ENCODE peak calls at places on chromosomes 16 and 17, in five cellular contexts. B is RCC 7860; J is GM12878; U is endothelial cell; Q is activated naive CD8-positive, alpha-beta T cell treated with anti-CD3 and anti-CD28 coated beads, Interleukin-2, amount 50 U/mL, for 24 hours. Z is an unnamed sample.

GRCh38 chr17:34082404-34082803 is 172.7 kb upstream of the CCL2 start:
- DNase-seq in B (no peak), Q (no peak), U (no peak), J (no peak), Z (no peak)

GRCh38 chr16:82178352-82178751 is 8.3 kb upstream of the MPHOSPH6 start:
- DNase-seq in U (no peak), Q (no peak), B (no peak), J (no peak), Z (no peak)

GRCh38 chr16:85935957-85936760 is 37.2 kb downstream of the IRF8 start:
- DNase-seq in B (no peak), Q (peak), U (no peak), J (peak), Z (no peak)

GRCh38 chr16:84117482-84117843 is 721 bp upstream of the MBTPS1 start:
- DNase-seq in J (no peak), Q (peak), U (no peak), B (no peak), Z (no peak)

GRCh38 chr16:1289480-1289872 is 20.0 kb upstream of the UBE2I start:
- DNase-seq in J (no peak), B (no peak), Q (no peak), U (no peak), Z (no peak)

GRCh38 chr17:61175298-61176142 is 224.1 kb upstream of the TBX2 start:
- DNase-seq in J (no peak), U (no peak), Q (no peak), B (no peak), Z (no peak)

GRCh38 chr16:76955629-76956028 is 235.4 kb upstream of the MON1B start:
- DNase-seq in B (no peak), J (no peak), U (no peak), Q (no peak), Z (no peak)

GRCh38 chr17:19306160-19307111 is 56.1 kb downstream of the B9D1 start:
- DNase-seq in Q (peak), U (no peak), J (peak), B (no peak), Z (no peak)

GRCh38 chr17:77375917-77376651 is 235.3 kb downstream of the SEC14L1 start:
- DNase-seq in B (peak), U (no peak), J (no peak), Q (peak), Z (peak)

GRCh38 chr16:24906901-24907300 is 61.1 kb downstream of the SLC5A11 start:
- DNase-seq in U (no peak), Q (no peak), J (no peak), B (no peak), Z (no peak)

GRCh38 chr16:53518550-53519416 is 15.8 kb upstream of the AKTIP start:
- DNase-seq in U (peak), Q (peak), B (peak), J (peak), Z (no peak)

GRCh38 chr17:30513346-30513745 is 36.1 kb downstream of the GOSR1 start:
- DNase-seq in J (no peak), U (no peak), Q (no peak), B (no peak), Z (peak)

GRCh38 chr17:79311373-79311772 is 236.7 kb downstream of the ENGASE start:
- DNase-seq in U (no peak), J (no peak), Q (no peak), B (no peak), Z (no peak)

GRCh38 chr17:17258998-17259397 is 22.0 kb upstream of the FLCN start:
- DNase-seq in B (no peak), U (no peak), Q (no peak), J (no peak), Z (no peak)

GRCh38 chr16:24035127-24035842 is 199.5 kb downstream of the PRKCB start:
- DNase-seq in B (no peak), U (no peak), J (no peak), Q (peak), Z (no peak)

GRCh38 chr17:9322298-9322697 is 253.3 kb downstream of the STX8 start:
- DNase-seq in J (no peak), B (no peak), Q (no peak), U (peak), Z (no peak)

GRCh38 chr17:33874617-33875060 is 380.4 kb upstream of the CCL2 start:
- DNase-seq in Q (no peak), B (no peak), U (no peak), J (no peak), Z (no peak)

GRCh38 chr16:47065766-47066688 is 77.7 kb downstream of the NETO2 start:
- DNase-seq in Q (no peak), J (no peak), B (no peak), U (no peak), Z (no peak)

GRCh38 chr16:82507271-82507670 is 119.5 kb upstream of the CDH13 start:
- DNase-seq in U (no peak), B (no peak), J (no peak), Q (no peak), Z (no peak)

GRCh38 chr17:28534740-28535375 is 17.6 kb downstream of the UNC119 start:
- DNase-seq in B (no peak), U (no peak), Q (no peak), J (no peak), Z (no peak)

GRCh38 chr17:11803635-11804034 is 193.6 kb downstream of the ZNF18 start:
- DNase-seq in Q (no peak), B (no peak), J (no peak), U (no peak), Z (no peak)

GRCh38 chr16:24146523-24146922 is 109.6 kb upstream of the CACNG3 start:
- DNase-seq in J (no peak), Q (no peak), U (no peak), B (no peak), Z (no peak)

GRCh38 chr16:22123146-22123545 is 30.8 kb downstream of the VWA3A start:
- DNase-seq in Q (no peak), U (no peak), B (no peak), J (no peak), Z (no peak)

GRCh38 chr16:87686697-87687570 is 78.9 kb downstream of the KLHDC4 start:
- DNase-seq in J (no peak), Q (no peak), U (no peak), B (peak), Z (no peak)

GRCh38 chr17:28570716-28571254 is 539 bp downstream of the PIGS start:
- DNase-seq in J (no peak), U (no peak), Q (peak), B (no peak), Z (no peak)

GRCh38 chr16:56421976-56422669 is 3.2 kb downstream of the AMFR start:
- DNase-seq in Q (no peak), J (no peak), B (no peak), U (no peak), Z (no peak)

GRCh38 chr16:57945740-57946138 is 25.2 kb downstream of the CNGB1 start:
- DNase-seq in J (no peak), B (no peak), Q (no peak), U (no peak), Z (no peak)

GRCh38 chr17:64499805-64500486 is 3.1 kb upstream of the POLG2 start:
- DNase-seq in U (no peak), J (no peak), B (no peak), Q (no peak), Z (no peak)

GRCh38 chr17:19346351-19347255 is 15.9 kb downstream of the B9D1 start:
- DNase-seq in Q (no peak), B (peak), U (no peak), J (no peak), Z (peak)

GRCh38 chr17:1989135-1989534 is 36.0 kb downstream of the RTN4RL1 start:
- DNase-seq in B (peak), U (no peak), Q (no peak), J (no peak), Z (peak)

GRCh38 chr17:1709971-1710806 is at the start of gene TLCD2:
- DNase-seq in Q (no peak), J (no peak), U (peak), B (no peak), Z (no peak)

GRCh38 chr16:62170642-62171041 is 134.4 kb upstream of the CDH8 start:
- DNase-seq in Q (no peak), B (no peak), J (no peak), U (no peak), Z (no peak)

GRCh38 chr16:57285379-57285778 is 907 bp upstream of the PLLP start:
- DNase-seq in J (no peak), U (no peak), Q (no peak), B (no peak), Z (no peak)